ENCODE peak calls at places on chromosomes 12 and 14, in nine cellular contexts. One of them, this sample, is unnamed.

GRCh38 chr12:2893007-2893406 is 2.3 kb downstream of the TULP3 start:
- DNase-seq in retinal pigment epithelial cell: no peak
- DNase-seq in nephron progenitor cell: no peak
- DNase-seq in K562: no peak
- DNase-seq in IMR-90: peak; percentile 92
- DNase-seq in tibial artery: peak; percentile 58
- DNase-seq in GM12865: no peak
- DNase-seq in bronchial epithelial cell: peak; percentile 32
- DNase-seq in OCI-LY7: no peak
- DNase-seq in this sample: no peak

GRCh38 chr14:96961895-96962294 is 164.7 kb downstream of the VRK1 start:
- DNase-seq in retinal pigment epithelial cell: no peak
- DNase-seq in OCI-LY7: no peak
- DNase-seq in K562: no peak
- DNase-seq in tibial artery: no peak
- DNase-seq in IMR-90: no peak
- DNase-seq in nephron progenitor cell: no peak
- DNase-seq in GM12865: no peak
- DNase-seq in bronchial epithelial cell: no peak
- DNase-seq in this sample: no peak

GRCh38 chr12:31317471-31318397 is 8.2 kb downstream of the SINHCAF start:
- DNase-seq in K562: no peak
- DNase-seq in tibial artery: no peak
- DNase-seq in GM12865: no peak
- DNase-seq in bronchial epithelial cell: peak; percentile 22
- DNase-seq in OCI-LY7: peak; percentile 24
- DNase-seq in retinal pigment epithelial cell: no peak
- DNase-seq in nephron progenitor cell: no peak
- DNase-seq in IMR-90: no peak
- DNase-seq in this sample: no peak

GRCh38 chr12:88723219-88723618 is 142.9 kb upstream of the KITLG start:
- DNase-seq in IMR-90: peak; percentile 36
- DNase-seq in GM12865: no peak
- DNase-seq in retinal pigment epithelial cell: no peak
- DNase-seq in bronchial epithelial cell: peak; percentile 82
- DNase-seq in tibial artery: no peak
- DNase-seq in OCI-LY7: no peak
- DNase-seq in K562: no peak
- DNase-seq in nephron progenitor cell: no peak
- DNase-seq in this sample: no peak

GRCh38 chr14:35438910-35439713 is 34.6 kb upstream of the NFKBIA start:
- DNase-seq in OCI-LY7: peak; percentile 61
- DNase-seq in IMR-90: no peak
- DNase-seq in retinal pigment epithelial cell: no peak
- DNase-seq in bronchial epithelial cell: no peak
- DNase-seq in nephron progenitor cell: no peak
- DNase-seq in tibial artery: no peak
- DNase-seq in GM12865: peak; percentile 16
- DNase-seq in K562: peak; percentile 16
- DNase-seq in this sample: no peak

GRCh38 chr12:65940744-65941143 is 116.5 kb downstream of the HMGA2 start:
- DNase-seq in GM12865: no peak
- DNase-seq in nephron progenitor cell: no peak
- DNase-seq in bronchial epithelial cell: peak; percentile 34
- DNase-seq in retinal pigment epithelial cell: no peak
- DNase-seq in K562: no peak
- DNase-seq in IMR-90: no peak
- DNase-seq in OCI-LY7: no peak
- DNase-seq in tibial artery: no peak
- DNase-seq in this sample: no peak

GRCh38 chr14:104547998-104548700 is 31.4 kb upstream of the C14orf180 start:
- DNase-seq in K562: no peak
- DNase-seq in OCI-LY7: no peak
- DNase-seq in retinal pigment epithelial cell: no peak
- DNase-seq in tibial artery: no peak
- DNase-seq in GM12865: no peak
- DNase-seq in bronchial epithelial cell: no peak
- DNase-seq in nephron progenitor cell: no peak
- DNase-seq in IMR-90: no peak
- DNase-seq in this sample: no peak

GRCh38 chr12:24948452-24948815 is 467 bp downstream of the BCAT1 start:
- DNase-seq in K562: peak; percentile 35
- DNase-seq in OCI-LY7: peak; percentile 59
- DNase-seq in retinal pigment epithelial cell: no peak
- DNase-seq in tibial artery: no peak
- DNase-seq in GM12865: peak; percentile 88
- DNase-seq in nephron progenitor cell: peak; percentile 14
- DNase-seq in bronchial epithelial cell: peak; percentile 23
- DNase-seq in IMR-90: peak; percentile 54
- DNase-seq in this sample: peak; percentile 56

GRCh38 chr12:109827566-109828550 is 5.3 kb downstream of the TRPV4 start:
- DNase-seq in IMR-90: no peak
- DNase-seq in tibial artery: peak; percentile 63
- DNase-seq in GM12865: no peak
- DNase-seq in OCI-LY7: no peak
- DNase-seq in nephron progenitor cell: no peak
- DNase-seq in K562: no peak
- DNase-seq in bronchial epithelial cell: no peak
- DNase-seq in retinal pigment epithelial cell: no peak
- DNase-seq in this sample: no peak

GRCh38 chr14:37403656-37404055 is 191.4 kb downstream of the FOXA1 start:
- DNase-seq in retinal pigment epithelial cell: no peak
- DNase-seq in IMR-90: no peak
- DNase-seq in tibial artery: no peak
- DNase-seq in K562: no peak
- DNase-seq in GM12865: no peak
- DNase-seq in OCI-LY7: no peak
- DNase-seq in bronchial epithelial cell: no peak
- DNase-seq in nephron progenitor cell: no peak
- DNase-seq in this sample: no peak

GRCh38 chr12:106309671-106310313 is 7.3 kb downstream of the TCP11L2 start:
- DNase-seq in K562: no peak
- DNase-seq in bronchial epithelial cell: peak; percentile 55
- DNase-seq in tibial artery: no peak
- DNase-seq in retinal pigment epithelial cell: peak; percentile 75
- DNase-seq in IMR-90: peak; percentile 75
- DNase-seq in OCI-LY7: no peak
- DNase-seq in nephron progenitor cell: no peak
- DNase-seq in GM12865: no peak
- DNase-seq in this sample: no peak

GRCh38 chr12:124727244-124727673 is 136.4 kb downstream of the SCARB1 start:
- DNase-seq in GM12865: peak; percentile 46
- DNase-seq in nephron progenitor cell: no peak
- DNase-seq in bronchial epithelial cell: no peak
- DNase-seq in retinal pigment epithelial cell: no peak
- DNase-seq in OCI-LY7: no peak
- DNase-seq in K562: peak; percentile 38
- DNase-seq in IMR-90: no peak
- DNase-seq in tibial artery: peak; percentile 77
- DNase-seq in this sample: no peak

GRCh38 chr14:81302613-81303012 is 81.9 kb upstream of the GTF2A1 start:
- DNase-seq in nephron progenitor cell: no peak
- DNase-seq in bronchial epithelial cell: no peak
- DNase-seq in K562: no peak
- DNase-seq in tibial artery: no peak
- DNase-seq in IMR-90: no peak
- DNase-seq in OCI-LY7: peak; percentile 35
- DNase-seq in GM12865: no peak
- DNase-seq in retinal pigment epithelial cell: no peak
- DNase-seq in this sample: no peak
- TF ChIP-seq CTCF in nephron progenitor cell: peak; percentile 10
- TF ChIP-seq CTCF in bronchial epithelial cell: peak; percentile 5
- TF ChIP-seq CTCF in K562: peak; percentile 1
- TF ChIP-seq CTCF in tibial artery: no peak
- TF ChIP-seq CTCF in IMR-90: no peak
- TF ChIP-seq CTCF in OCI-LY7: peak; percentile 58
- TF ChIP-seq CTCF in GM12865: peak; percentile 1
- TF ChIP-seq CTCF in retinal pigment epithelial cell: no peak
- TF ChIP-seq CTCF in this sample: no peak

GRCh38 chr14:59482120-59482434 is 2.1 kb downstream of the L3HYPDH start:
- DNase-seq in retinal pigment epithelial cell: no peak
- DNase-seq in K562: no peak
- DNase-seq in IMR-90: no peak
- DNase-seq in bronchial epithelial cell: no peak
- DNase-seq in tibial artery: no peak
- DNase-seq in GM12865: peak; percentile 28
- DNase-seq in OCI-LY7: no peak
- DNase-seq in nephron progenitor cell: no peak
- DNase-seq in this sample: no peak

GRCh38 chr14:59481407-59482119 is 2.6 kb downstream of the L3HYPDH start:
- DNase-seq in retinal pigment epithelial cell: no peak
- DNase-seq in bronchial epithelial cell: peak; percentile 78
- DNase-seq in K562: no peak
- DNase-seq in OCI-LY7: no peak
- DNase-seq in GM12865: no peak
- DNase-seq in IMR-90: peak; percentile 60
- DNase-seq in nephron progenitor cell: no peak
- DNase-seq in tibial artery: no peak
- DNase-seq in this sample: no peak

GRCh38 chr14:59483819-59484610 is at the start of the genes JKAMP and L3HYPDH:
- DNase-seq in IMR-90: peak; percentile 94
- DNase-seq in retinal pigment epithelial cell: peak; percentile 87
- DNase-seq in bronchial epithelial cell: peak; percentile 84
- DNase-seq in OCI-LY7: peak; percentile 98
- DNase-seq in GM12865: peak; percentile 97
- DNase-seq in nephron progenitor cell: peak; percentile 99
- DNase-seq in tibial artery: peak; percentile 98
- DNase-seq in K562: peak; percentile 91
- DNase-seq in this sample: peak; percentile 98

GRCh38 chr14:59483360-59483759 is 848 bp downstream of the L3HYPDH start:
- DNase-seq in nephron progenitor cell: peak; percentile 10
- DNase-seq in retinal pigment epithelial cell: no peak
- DNase-seq in IMR-90: peak; percentile 84
- DNase-seq in OCI-LY7: no peak
- DNase-seq in GM12865: no peak
- DNase-seq in bronchial epithelial cell: peak; percentile 53
- DNase-seq in tibial artery: no peak
- DNase-seq in K562: peak; percentile 14
- DNase-seq in this sample: no peak

GRCh38 chr14:59482471-59483331 is 1.5 kb downstream of the L3HYPDH start:
- DNase-seq in nephron progenitor cell: no peak
- DNase-seq in tibial artery: peak; percentile 34
- DNase-seq in K562: peak; percentile 22
- DNase-seq in retinal pigment epithelial cell: peak; percentile 66
- DNase-seq in IMR-90: peak; percentile 95
- DNase-seq in bronchial epithelial cell: peak; percentile 94
- DNase-seq in GM12865: no peak
- DNase-seq in OCI-LY7: no peak
- DNase-seq in this sample: no peak
- TF ChIP-seq CTCF in nephron progenitor cell: no peak
- TF ChIP-seq CTCF in tibial artery: no peak
- TF ChIP-seq CTCF in K562: no peak
- TF ChIP-seq CTCF in retinal pigment epithelial cell: no peak
- TF ChIP-seq CTCF in IMR-90: no peak
- TF ChIP-seq CTCF in bronchial epithelial cell: no peak
- TF ChIP-seq CTCF in GM12865: no peak
- TF ChIP-seq CTCF in OCI-LY7: no peak
- TF ChIP-seq CTCF in this sample: no peak

DNA sequence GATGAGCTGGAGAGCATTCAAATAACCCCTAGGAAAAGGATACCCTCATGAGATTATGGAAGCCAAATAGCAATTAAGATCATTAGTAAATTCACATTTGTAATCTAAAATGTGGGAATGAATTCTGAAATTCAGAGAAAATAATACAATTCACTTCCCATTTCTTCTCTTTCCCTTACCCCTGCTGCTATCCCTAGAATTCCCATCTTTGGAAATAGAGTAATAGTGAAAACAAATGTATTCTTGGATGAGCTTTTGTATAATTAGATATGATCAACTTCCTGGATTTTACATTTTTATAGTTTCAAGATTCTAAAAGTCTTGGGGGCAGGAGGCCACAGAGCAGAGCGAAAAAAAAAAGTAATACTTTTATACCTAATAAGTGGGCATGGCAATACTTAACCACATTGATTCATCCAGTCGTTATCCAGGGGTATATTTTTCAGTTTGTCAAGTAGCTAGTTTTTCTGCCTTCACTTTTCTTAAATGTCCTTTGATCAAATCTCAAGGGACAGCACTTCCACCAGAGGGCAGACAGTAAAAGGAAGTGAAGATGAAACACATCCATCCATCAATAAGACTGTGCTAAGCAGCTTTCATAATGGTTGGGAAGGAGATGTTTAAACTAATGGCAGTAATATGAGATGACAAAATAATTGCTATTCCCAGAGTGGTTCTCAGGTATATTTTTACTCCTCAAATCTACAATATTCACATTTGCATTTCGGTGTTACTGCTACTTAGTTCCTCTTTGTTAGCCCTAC is 401.3 kb downstream of the DIO2 start:
- DNase-seq in OCI-LY7: peak; percentile 9
- DNase-seq in GM12865: peak; percentile 15
- DNase-seq in tibial artery: no peak
- DNase-seq in bronchial epithelial cell: peak; percentile 24
- DNase-seq in nephron progenitor cell: no peak
- DNase-seq in retinal pigment epithelial cell: no peak
- DNase-seq in IMR-90: peak; percentile 41
- DNase-seq in K562: no peak
- DNase-seq in this sample: no peak
- TF ChIP-seq CTCF in OCI-LY7: peak; percentile 48
- TF ChIP-seq CTCF in GM12865: no peak
- TF ChIP-seq CTCF in tibial artery: no peak
- TF ChIP-seq CTCF in bronchial epithelial cell: peak; percentile 14
- TF ChIP-seq CTCF in nephron progenitor cell: no peak
- TF ChIP-seq CTCF in retinal pigment epithelial cell: peak; percentile 40
- TF ChIP-seq CTCF in IMR-90: peak; percentile 38
- TF ChIP-seq CTCF in K562: no peak
- TF ChIP-seq CTCF in this sample: no peak

GRCh38 chr14:95515523-95516517 is 630 bp downstream of the SYNE3 start:
- DNase-seq in retinal pigment epithelial cell: no peak
- DNase-seq in K562: peak; percentile 73
- DNase-seq in OCI-LY7: peak; percentile 88
- DNase-seq in IMR-90: peak; percentile 45
- DNase-seq in nephron progenitor cell: peak; percentile 73
- DNase-seq in GM12865: peak; percentile 95
- DNase-seq in tibial artery: peak; percentile 74
- DNase-seq in bronchial epithelial cell: no peak
- DNase-seq in this sample: peak; percentile 92
- TF ChIP-seq CTCF in retinal pigment epithelial cell: peak; percentile 36
- TF ChIP-seq CTCF in K562: peak; percentile 67
- TF ChIP-seq CTCF in OCI-LY7: peak; percentile 71
- TF ChIP-seq CTCF in IMR-90: peak; percentile 34
- TF ChIP-seq CTCF in nephron progenitor cell: peak; percentile 28
- TF ChIP-seq CTCF in GM12865: peak; percentile 42
- TF ChIP-seq CTCF in tibial artery: peak; percentile 33
- TF ChIP-seq CTCF in bronchial epithelial cell: peak; percentile 19
- TF ChIP-seq CTCF in this sample: peak; percentile 54